ENCODE peak calls at places on chromosomes 3 and 15, in ten cellular contexts. B, P, S, K, V, F, M, H, G and R are unnamed samples.

GRCh38 chr3:135106445-135106844 is 311.4 kb downstream of the EPHB1 start:
- DNase-seq in V (peak), P (peak), F (no peak), K (no peak), S (peak), M (peak), G (no peak), B (peak), H (no peak), R (peak)

GRCh38 chr3:179544981-179545645 is 17.6 kb upstream of the ACTL6A start:
- DNase-seq in G (no peak), V (no peak), M (no peak), K (peak), H (peak), S (no peak), F (peak), P (peak), B (peak), R (peak)

GRCh38 chr3:117844676-117845075 is 1135.1 kb downstream of the TUSC7 start:
- DNase-seq in K (peak), M (no peak), B (peak), G (no peak), P (peak), S (no peak), H (no peak), F (no peak), V (no peak), R (peak)

GRCh38 chr3:12288466-12289129 is at the start of gene PPARG:
- DNase-seq in F (peak), S (no peak), B (no peak), P (peak), V (peak), M (peak), G (no peak), K (peak), H (no peak), R (peak)

GRCh38 chr3:21174461-21174860 is 576.5 kb downstream of the ZNF385D start:
- DNase-seq in K (no peak), M (no peak), H (peak), P (no peak), G (no peak), B (peak), V (no peak), F (no peak), S (no peak), R (peak)

GRCh38 chr3:192570757-192571156 is 156.6 kb downstream of the FGF12 start:
- DNase-seq in F (no peak), M (no peak), P (peak), K (peak), B (no peak), S (no peak), G (no peak), H (no peak), V (no peak), R (peak)

GRCh38 chr3:49668414-49668797 is 5.7 kb upstream of the APEH start:
- DNase-seq in B (no peak), G (no peak), H (no peak), V (no peak), K (no peak), M (no peak), S (no peak), F (no peak), P (no peak), R (no peak)

GRCh38 chr3:114650808-114651207 is 357.0 kb downstream of the TIGIT start:
- DNase-seq in P (peak), B (peak), M (no peak), G (no peak), H (peak), V (no peak), F (peak), K (peak), S (no peak), R (peak)

GRCh38 chr3:12285003-12285555 is 3.8 kb upstream of the PPARG start:
- DNase-seq in S (no peak), H (no peak), M (no peak), G (no peak), B (no peak), V (no peak), P (no peak), K (no peak), F (no peak), R (no peak)

GRCh38 chr3:165983284-165983683 is 146.1 kb upstream of the BCHE start:
- DNase-seq in S (no peak), V (no peak), M (no peak), K (peak), P (no peak), H (no peak), F (no peak), G (no peak), B (no peak), R (peak)

GRCh38 chr3:188153498-188153948 is 434 bp upstream of the LPP start:
- DNase-seq in G (peak), B (peak), P (peak), S (peak), K (peak), V (peak), F (peak), M (peak), H (peak), R (peak)

GRCh38 chr15:25830844-25831443 is 32.2 kb downstream of the ATP10A start:
- DNase-seq in M (no peak), S (no peak), K (peak), H (peak), F (peak), P (peak), B (peak), V (peak), G (no peak), R (peak)